ENCODE peak calls at places on chromosome 1, in nine cellular contexts. V is epithelial cell of prostate; R is Caki2; U is CD4-positive, CD25-positive, alpha-beta regulatory T cell; G is NCI-H1092; E is NCI-H345; O is substantia nigra; M is NCI-H1105 treated with DMSO at 0.1 percent for 48 hours; T is anterior cingulate cortex. H is an unnamed sample.

GRCh38 chr1:106876384-106876783 is 180.1 kb upstream of the PRMT6 start:
- DNase-seq in E (no peak), T (no peak), G (no peak), U (no peak), O (no peak), V (no peak), R (no peak), M (no peak), H (peak; percentile 9)

GRCh38 chr1:246988316-246988715 is 19.5 kb downstream of the ZNF695 start:
- DNase-seq in G (no peak), O (no peak), M (no peak), V (no peak), U (no peak), R (no peak), E (no peak), T (no peak), H (no peak)

GRCh38 chr1:66119148-66119547 is 326.5 kb downstream of the PDE4B start:
- DNase-seq in U (no peak), V (no peak), M (no peak), T (no peak), E (peak; percentile 33), O (no peak), R (no peak), G (no peak), H (no peak)

GRCh38 chr1:2856076-2856390 is 54.5 kb upstream of the TTC34 start:
- DNase-seq in R (no peak), U (no peak), O (no peak), M (no peak), V (no peak), T (no peak), E (no peak), G (no peak), H (no peak)

GRCh38 chr1:58971629-58972140 is 187.8 kb upstream of the JUN start:
- DNase-seq in E (no peak), U (no peak), O (no peak), R (no peak), T (no peak), G (no peak), V (no peak), M (no peak), H (no peak)

GRCh38 chr1:116521186-116521585 is 49.6 kb downstream of the CD58 start:
- DNase-seq in E (no peak), M (no peak), R (no peak), U (no peak), O (no peak), T (no peak), V (no peak), G (no peak), H (no peak)

GRCh38 chr1:25622526-25622925 is 5.9 kb downstream of the MAN1C1 start:
- DNase-seq in U (peak; percentile 34), E (no peak), R (no peak), M (no peak), T (no peak), O (no peak), G (no peak), V (no peak), H (no peak)

GRCh38 chr1:66374561-66375111 is 159.3 kb upstream of the SGIP1 start:
- DNase-seq in R (peak; percentile 86), T (no peak), V (peak; percentile 55), M (no peak), E (no peak), U (no peak), G (no peak), O (no peak), H (peak; percentile 45)

GRCh38 chr1:163561570-163562295 is 240.0 kb downstream of the NUF2 start:
- DNase-seq in V (no peak), E (peak; percentile 79), M (peak; percentile 55), G (peak; percentile 40), T (no peak), U (no peak), R (peak; percentile 6), O (no peak), H (peak; percentile 0)

GRCh38 chr1:177700856-177701255 is 269.0 kb downstream of the SEC16B start:
- DNase-seq in R (no peak), M (no peak), T (no peak), U (no peak), O (no peak), E (no peak), G (no peak), V (no peak), H (no peak)

GRCh38 chr1:170836146-170836545 is 99.2 kb upstream of the MROH9 start:
- DNase-seq in T (no peak), V (no peak), R (no peak), U (no peak), O (no peak), E (no peak), M (no peak), G (no peak), H (no peak)

GRCh38 chr1:190177555-190177954 is 300.1 kb downstream of the BRINP3 start:
- DNase-seq in R (no peak), U (no peak), T (no peak), G (no peak), O (no peak), E (no peak), M (no peak), V (no peak), H (no peak)

GRCh38 chr1:66732407-66733166 is 19.7 kb upstream of the DYNLT5 start:
- DNase-seq in G (no peak), M (no peak), U (no peak), E (no peak), O (no peak), R (no peak), T (no peak), V (no peak), H (no peak)

GRCh38 chr1:185488673-185489311 is 171.7 kb upstream of the IVNS1ABP start:
- DNase-seq in U (no peak), R (no peak), T (no peak), O (no peak), M (no peak), G (no peak), E (no peak), V (no peak), H (no peak)

GRCh38 chr1:179300112-179300511 is 6.5 kb downstream of the SOAT1 start:
- DNase-seq in T (no peak), E (no peak), O (no peak), V (no peak), R (no peak), U (no peak), G (no peak), M (no peak), H (no peak)

GRCh38 chr1:161185282-161185682 is 8.0 kb upstream of the B4GALT3 start:
- DNase-seq in O (no peak), U (peak; percentile 87), R (no peak), M (peak; percentile 7), T (peak; percentile 75), G (peak; percentile 48), E (no peak), V (no peak), H (peak; percentile 41)

GRCh38 chr1:37449936-37450335 is 24.4 kb upstream of the ZC3H12A start:
- DNase-seq in G (no peak), R (no peak), T (no peak), U (no peak), V (no peak), E (no peak), O (no peak), M (no peak), H (no peak)

GRCh38 chr1:230977781-230978490 is 725 bp downstream of the TTC13 start:
- DNase-seq in T (peak; percentile 16), G (peak; percentile 56), R (peak; percentile 32), U (no peak), M (peak; percentile 64), E (peak; percentile 60), O (no peak), V (no peak), H (peak; percentile 32)

GRCh38 chr1:6489799-6490180 is 1.7 kb downstream of the PLEKHG5 start:
- DNase-seq in G (peak; percentile 84), R (peak; percentile 64), M (peak; percentile 64), V (peak; percentile 29), T (peak; percentile 49), U (peak; percentile 77), E (peak; percentile 71), O (peak; percentile 16), H (peak; percentile 39)

GRCh38 chr1:220748091-220748934 is at the start of gene MTARC2:
- DNase-seq in R (peak; percentile 87), T (peak; percentile 71), U (no peak), E (peak; percentile 38), M (peak; percentile 68), G (peak; percentile 69), O (no peak), V (no peak), H (peak; percentile 55)

H was measured in midbrain.